ENCODE peak calls at places on chromosomes 1 and 21, in nine cellular contexts. Z is upper lobe of right lung; Q is naive thymus-derived CD4-positive, alpha-beta T cell; H is ovary; A is astrocyte; G is H1; J is right cardiac atrium; B is GM23248; I is Jurkat, Clone E6-1. F is an unnamed sample.

GRCh38 chr1:10909697-10910489 is 102.6 kb upstream of the TARDBP start:
- DNase-seq in Z (peak), J (peak), H (no peak), A (no peak), B (peak), Q (peak), I (peak), G (no peak), F (peak)

GRCh38 chr1:49389699-49390098 is 613.0 kb upstream of the BEND5 start:
- DNase-seq in A (no peak), Q (no peak), Z (no peak), H (no peak), G (no peak), J (no peak), I (no peak), B (no peak), F (no peak)

GRCh38 chr1:245180496-245180895 is 25.7 kb downstream of the KIF26B start:
- DNase-seq in J (no peak), B (no peak), Q (no peak), A (peak), Z (no peak), H (no peak), I (no peak), G (no peak), F (no peak)

GRCh38 chr1:211553549-211553948 is 25.4 kb downstream of the SLC30A1 start:
- DNase-seq in Z (no peak), B (no peak), H (no peak), I (no peak), A (no peak), Q (no peak), G (no peak), J (no peak), F (no peak)

GRCh38 chr1:204837440-204838084 is 33.1 kb upstream of the NFASC start:
- DNase-seq in J (peak), A (peak), H (peak), G (no peak), Q (no peak), B (peak), Z (no peak), I (peak), F (no peak)

GRCh38 chr1:178958491-178958890 is 67.2 kb upstream of the FAM20B start:
- DNase-seq in I (no peak), B (no peak), Z (no peak), H (no peak), J (no peak), A (no peak), Q (no peak), G (no peak), F (peak)

GRCh38 chr21:42189860-42190491 is 29.0 kb upstream of the ABCG1 start:
- DNase-seq in H (no peak), Q (no peak), G (no peak), I (no peak), Z (no peak), B (no peak), A (no peak), J (no peak), F (no peak)

GRCh38 chr1:153795325-153795837 is 20.2 kb downstream of the SLC27A3 start:
- DNase-seq in B (no peak), Z (peak), J (peak), I (no peak), H (no peak), Q (no peak), A (no peak), G (no peak), F (peak)

GRCh38 chr1:195462646-195463045 is 1145.6 kb downstream of the KCNT2 start:
- DNase-seq in A (peak), G (no peak), Q (no peak), H (no peak), J (no peak), I (no peak), Z (no peak), B (peak), F (no peak)

GRCh38 chr21:45111703-45112102 is 37.3 kb downstream of the ADARB1 start:
- DNase-seq in B (no peak), Z (no peak), H (no peak), I (no peak), A (no peak), J (no peak), Q (no peak), G (no peak), F (no peak)

GRCh38 chr1:236508593-236509027 is 15.2 kb upstream of the LGALS8 start:
- DNase-seq in H (no peak), A (no peak), Q (no peak), B (no peak), Z (no peak), J (no peak), G (no peak), I (no peak), F (no peak)

GRCh38 chr1:230534224-230534623 is 108.1 kb upstream of the COG2 start:
- DNase-seq in J (no peak), Q (no peak), B (no peak), A (no peak), Z (no peak), G (no peak), H (no peak), I (no peak), F (no peak)

GRCh38 chr1:15120251-15120945 is 33.1 kb upstream of the TMEM51 start:
- DNase-seq in A (no peak), H (no peak), G (no peak), I (no peak), Z (no peak), B (no peak), J (no peak), Q (no peak), F (no peak)

GRCh38 chr1:2252423-2252822 is 24.3 kb downstream of the SKI start:
- DNase-seq in I (no peak), B (no peak), G (no peak), A (no peak), Q (no peak), H (no peak), J (peak), Z (no peak), F (no peak)

GRCh38 chr1:209576798-209577197 is 6.7 kb upstream of the CAMK1G start:
- DNase-seq in I (peak), Z (peak), Q (peak), G (peak), B (peak), A (no peak), H (peak), J (peak), F (peak)

GRCh38 chr21:44762221-44763049 is 39.2 kb downstream of the UBE2G2 start:
- DNase-seq in B (no peak), Q (no peak), J (no peak), Z (no peak), I (no peak), H (no peak), G (no peak), A (no peak), F (peak)

GRCh38 chr21:42381347-42381984 is 14.4 kb downstream of the TMPRSS3 start:
- DNase-seq in A (peak), G (no peak), I (peak), Q (peak), B (peak), J (no peak), Z (no peak), H (no peak), F (peak)

GRCh38 chr1:202703191-202703590 is 7.1 kb downstream of the SYT2 start:
- DNase-seq in A (no peak), B (no peak), H (no peak), I (no peak), Z (peak), Q (no peak), J (no peak), G (no peak), F (no peak)

GRCh38 chr1:3320246-3321152 is 134.0 kb upstream of the ARHGEF16 start:
- DNase-seq in J (peak), Z (no peak), Q (no peak), H (no peak), G (no peak), B (peak), I (no peak), A (peak), F (no peak)

GRCh38 chr1:2587071-2587859 is 688 bp downstream of the PRXL2B start:
- DNase-seq in Z (no peak), H (no peak), A (peak), J (no peak), G (no peak), B (peak), I (no peak), Q (peak), F (no peak)

GRCh38 chr1:26016258-26016943 is 5.2 kb upstream of the EXTL1 start:
- DNase-seq in Z (no peak), Q (no peak), J (peak), I (no peak), B (no peak), A (peak), G (no peak), H (no peak), F (no peak)

GRCh38 chr21:35981514-35982070 is 78.7 kb downstream of the SETD4 start:
- DNase-seq in A (no peak), Z (no peak), H (no peak), B (peak), J (no peak), Q (no peak), G (no peak), I (no peak), F (no peak)

GRCh38 chr1:243431591-243431990 is 175.8 kb downstream of the SDCCAG8 start:
- DNase-seq in A (no peak), B (no peak), Q (no peak), H (no peak), Z (no peak), J (no peak), G (no peak), I (no peak), F (no peak)

GRCh38 chr1:59502009-59502691 is 205.3 kb downstream of the FGGY start:
- DNase-seq in G (no peak), H (no peak), Q (no peak), Z (no peak), J (no peak), I (no peak), A (peak), B (peak), F (no peak)

GRCh38 chr1:203033917-203034316 is 7.6 kb downstream of the PPFIA4 start:
- DNase-seq in Z (no peak), J (no peak), B (no peak), H (no peak), G (no peak), Q (no peak), A (no peak), I (no peak), F (peak)

GRCh38 chr21:18908641-18909040 is 505.1 kb upstream of the TMPRSS15 start:
- DNase-seq in I (no peak), A (no peak), H (no peak), Z (no peak), Q (no peak), G (no peak), B (no peak), J (peak), F (no peak)

GRCh38 chr1:203287109-203287893 is 18.0 kb upstream of the BTG2 start:
- DNase-seq in Z (peak), Q (peak), J (peak), G (no peak), H (peak), B (no peak), I (peak), A (no peak), F (peak)

GRCh38 chr1:16145988-16146887 is 9.6 kb downstream of the EPHA2 start:
- DNase-seq in I (no peak), J (peak), G (peak), Z (peak), B (peak), A (peak), H (peak), Q (no peak), F (peak)

GRCh38 chr1:6496360-6496704 is 4.9 kb upstream of the PLEKHG5 start:
- DNase-seq in B (peak), Z (no peak), Q (no peak), A (no peak), I (no peak), H (no peak), J (no peak), G (no peak), F (no peak)

GRCh38 chr1:6496890-6497214 is 5.4 kb upstream of the PLEKHG5 start:
- DNase-seq in B (no peak), Z (no peak), H (no peak), A (no peak), G (no peak), I (no peak), Q (no peak), J (no peak), F (no peak)

GRCh38 chr1:6494627-6495026 is 3.2 kb upstream of the PLEKHG5 start:
- DNase-seq in A (no peak), Q (no peak), J (no peak), I (no peak), G (no peak), H (no peak), Z (no peak), B (no peak), F (no peak)

GRCh38 chr1:6495041-6495441 is 3.6 kb upstream of the PLEKHG5 start:
- DNase-seq in A (no peak), I (peak), Q (no peak), J (no peak), G (no peak), B (no peak), Z (no peak), H (no peak), F (no peak)

DNA sequence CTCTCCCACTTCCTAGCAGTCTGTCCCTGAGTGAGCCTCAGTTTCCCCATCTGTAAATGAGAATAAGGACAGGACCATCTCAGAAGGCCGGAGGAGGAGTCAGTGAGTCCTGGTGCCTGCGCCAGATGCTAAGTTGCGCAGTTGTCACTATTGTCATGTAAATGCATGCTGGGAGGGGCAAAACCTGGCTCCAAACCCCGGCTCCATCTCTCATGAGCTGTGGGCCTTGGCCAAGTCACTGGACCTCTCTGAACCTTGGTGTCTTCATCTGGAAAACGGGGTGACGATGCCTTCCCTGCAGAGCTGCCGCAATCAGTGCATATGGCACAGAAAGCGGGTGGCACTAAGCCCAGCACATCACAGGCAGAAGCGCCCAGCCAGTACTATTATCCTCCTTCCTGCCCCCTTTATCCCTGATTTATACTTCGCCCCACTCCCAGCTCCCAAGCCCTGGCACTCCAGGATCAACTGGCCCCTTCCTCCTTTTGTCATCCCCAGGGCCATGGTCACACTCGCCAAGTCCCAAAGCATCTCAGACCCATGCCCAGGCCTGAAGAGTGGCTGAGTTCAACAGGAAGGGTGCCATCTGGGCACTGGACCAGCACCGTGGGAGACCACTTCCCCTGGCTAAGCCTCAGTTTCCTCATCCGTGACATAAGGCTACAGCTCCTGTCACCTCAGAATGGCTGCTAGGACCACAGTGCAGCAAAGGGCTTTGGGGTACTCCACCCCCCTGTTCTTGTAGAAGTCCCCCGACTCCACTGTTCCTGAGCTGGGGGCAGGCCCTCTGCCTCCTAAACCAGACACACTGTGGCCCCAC is 4.3 kb upstream of the PLEKHG5 start:
- DNase-seq in I (no peak), A (no peak), B (no peak), Q (no peak), Z (no peak), J (no peak), H (no peak), G (no peak), F (no peak)
- H3K4me3 ChIP-seq in I (no peak), A (peak), B (no peak), Q (no peak), Z (no peak), J (no peak), H (no peak), G (peak), F (no peak)

GRCh38 chr1:39585933-39586332 is 9.3 kb upstream of the PABPC4 start:
- DNase-seq in I (no peak), J (no peak), Z (peak), H (no peak), Q (no peak), G (no peak), A (no peak), B (no peak), F (no peak)
- H3K4me3 ChIP-seq in I (no peak), J (no peak), Z (no peak), H (no peak), Q (no peak), G (no peak), A (no peak), B (no peak), F (no peak)

GRCh38 chr1:109250454-109251276 is 1.3 kb downstream of the CELSR2 start:
- DNase-seq in Q (no peak), Z (peak), I (no peak), J (no peak), H (peak), A (no peak), G (no peak), B (no peak), F (no peak)
- H3K4me3 ChIP-seq in Q (peak), Z (peak), I (peak), J (no peak), H (no peak), A (peak), G (peak), B (no peak), F (no peak)

DNA sequence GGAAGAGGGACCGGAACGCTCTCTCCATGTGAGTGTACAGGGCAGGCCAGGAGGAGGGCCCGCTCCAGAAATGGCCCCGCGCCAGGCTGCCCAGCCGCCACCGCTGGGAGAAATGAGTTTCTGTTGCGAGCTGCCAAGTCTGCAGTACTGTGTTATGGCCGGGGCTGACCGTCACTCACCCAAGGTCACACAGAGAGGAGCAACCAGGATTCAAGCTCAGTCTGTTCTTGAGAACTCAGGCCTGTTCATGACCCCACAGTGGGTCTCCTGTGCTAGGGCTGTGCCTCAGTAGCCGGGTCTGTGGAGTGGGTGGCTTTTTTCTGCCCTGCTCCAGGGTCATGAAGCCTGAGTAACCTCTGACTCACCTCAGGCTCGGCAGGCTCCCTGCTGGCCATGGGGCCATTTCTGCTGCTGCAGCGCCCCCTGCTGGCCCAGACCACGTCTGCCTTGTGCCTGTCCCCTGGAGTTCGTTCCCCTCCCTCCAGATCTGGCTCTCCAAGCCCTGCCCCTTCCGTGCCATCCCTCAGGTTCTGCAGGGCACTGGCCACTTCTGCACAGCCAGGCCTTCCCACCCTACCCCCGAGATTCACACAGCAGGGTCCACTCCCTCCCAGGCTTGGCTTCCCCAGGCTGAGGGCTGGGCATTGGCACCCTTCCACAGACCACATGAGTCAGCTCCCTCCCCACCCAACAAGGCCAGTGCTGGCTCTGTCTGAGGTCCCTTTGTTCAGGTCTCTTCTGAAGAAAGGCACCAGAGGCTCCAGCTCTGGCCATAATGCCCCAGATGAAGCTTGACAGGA is 51.8 kb downstream of the EDN2 start:
- DNase-seq in Q (peak), G (peak), J (peak), B (peak), H (peak), I (peak), Z (peak), A (peak), F (peak)
- H3K4me3 ChIP-seq in Q (no peak), G (no peak), J (no peak), B (peak), H (no peak), I (no peak), Z (no peak), A (no peak), F (no peak)

GRCh38 chr1:170461762-170462384 is 70.1 kb upstream of the GORAB start:
- DNase-seq in A (peak), H (no peak), Q (no peak), G (no peak), I (peak), Z (no peak), J (no peak), B (peak), F (no peak)

GRCh38 chr1:170460379-170460778 is 71.6 kb upstream of the GORAB start:
- DNase-seq in J (no peak), G (no peak), Z (no peak), A (no peak), I (no peak), B (no peak), Q (no peak), H (no peak), F (no peak)

GRCh38 chr1:170461362-170461761 is 70.6 kb upstream of the GORAB start:
- DNase-seq in H (no peak), Z (no peak), B (peak), A (peak), I (no peak), J (no peak), Q (no peak), G (no peak), F (no peak)
- H3K4me3 ChIP-seq in H (no peak), Z (no peak), B (peak), A (no peak), I (no peak), J (no peak), Q (no peak), G (no peak), F (no peak)

F was measured in upper lobe of left lung.